ENCODE peak calls at places on chromosome 12, in four cellular contexts. One of them, this sample, is unnamed.
A peak's percentile ranks its signal among the peaks of the same experiment; 100 is the strongest.

GRCh38 chr12:65093571-65093970 is 27.5 kb downstream of the WIF1 start:
- DNase-seq in SK-N-SH: no peak
- DNase-seq in GM12878: no peak
- DNase-seq in K562: no peak
- DNase-seq in this sample: no peak

GRCh38 chr12:65308601-65309071 is 30.2 kb downstream of the MSRB3 start:
- DNase-seq in SK-N-SH: no peak
- DNase-seq in GM12878: no peak
- DNase-seq in K562: no peak
- DNase-seq in this sample: no peak

GRCh38 chr12:120247621-120248030 is 17.9 kb downstream of the PXN start:
- DNase-seq in SK-N-SH: no peak
- DNase-seq in GM12878: no peak
- DNase-seq in K562: no peak
- DNase-seq in this sample: no peak

GRCh38 chr12:73308747-73309146 is 1036.6 kb downstream of the TRHDE start:
- DNase-seq in SK-N-SH: no peak
- DNase-seq in GM12878: no peak
- DNase-seq in K562: no peak
- DNase-seq in this sample: no peak

GRCh38 chr12:75437564-75437963 is 43.0 kb upstream of the GLIPR1 start:
- DNase-seq in SK-N-SH: no peak
- DNase-seq in GM12878: no peak
- DNase-seq in K562: no peak
- DNase-seq in this sample: peak; percentile 18

GRCh38 chr12:120735181-120735580 is 9.6 kb downstream of the ACADS start:
- DNase-seq in SK-N-SH: no peak
- DNase-seq in GM12878: no peak
- DNase-seq in K562: no peak
- DNase-seq in this sample: no peak

GRCh38 chr12:28870839-28871440 is 278.1 kb upstream of the FAR2 start:
- DNase-seq in SK-N-SH: no peak
- DNase-seq in GM12878: no peak
- DNase-seq in K562: no peak
- DNase-seq in this sample: peak; percentile 50

GRCh38 chr12:75913502-75914110 is 118.0 kb downstream of the PHLDA1 start:
- DNase-seq in SK-N-SH: no peak
- DNase-seq in GM12878: no peak
- DNase-seq in K562: peak; percentile 17
- DNase-seq in this sample: no peak

GRCh38 chr12:113152835-113153814 is 3.6 kb downstream of the CFAP73 start:
- DNase-seq in SK-N-SH: peak; percentile 93
- DNase-seq in GM12878: no peak
- DNase-seq in K562: peak; percentile 84
- DNase-seq in this sample: peak; percentile 88

GRCh38 chr12:54561164-54561563 is 11.8 kb downstream of the PDE1B start:
- DNase-seq in SK-N-SH: no peak
- DNase-seq in GM12878: no peak
- DNase-seq in K562: no peak
- DNase-seq in this sample: peak; percentile 61

GRCh38 chr12:83767723-83768122 is 1081.0 kb downstream of the TMTC2 start:
- DNase-seq in SK-N-SH: no peak
- DNase-seq in GM12878: no peak
- DNase-seq in K562: no peak
- DNase-seq in this sample: no peak

GRCh38 chr12:88418856-88419497 is 161.3 kb downstream of the KITLG start:
- DNase-seq in SK-N-SH: no peak
- DNase-seq in GM12878: no peak
- DNase-seq in K562: no peak
- DNase-seq in this sample: no peak

DNA sequence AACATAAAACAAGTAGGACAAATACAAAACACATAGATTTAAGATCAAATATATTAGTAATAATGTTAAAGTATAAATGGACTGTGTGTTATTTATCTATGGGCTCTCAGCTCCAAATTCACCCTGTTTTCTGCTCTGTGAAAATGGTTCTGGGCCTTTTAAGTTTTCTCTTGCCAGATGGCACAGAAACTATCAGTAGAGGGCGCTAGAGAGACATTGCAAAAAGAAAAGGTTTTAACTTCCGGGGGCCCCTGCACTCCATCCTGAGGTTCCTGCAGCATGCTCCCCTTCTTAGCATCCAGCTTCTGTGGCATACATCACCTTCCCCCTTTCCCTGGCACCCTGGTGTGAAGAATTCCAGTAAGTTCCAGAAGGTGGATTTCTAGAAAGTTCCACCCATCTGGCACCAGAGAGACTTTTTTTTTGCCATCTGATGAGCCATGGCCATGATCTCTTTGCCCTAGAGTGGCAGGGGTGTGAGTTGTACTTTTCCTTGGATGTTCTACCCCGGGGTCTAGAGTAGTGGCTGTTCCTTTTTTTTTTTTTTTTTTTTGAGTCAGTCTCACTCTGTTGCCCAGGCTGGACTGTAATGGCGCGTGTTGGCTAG is 29.3 kb downstream of the ZCRB1 start:
- DNase-seq in SK-N-SH: no peak
- DNase-seq in GM12878: no peak
- DNase-seq in K562: peak; percentile 62
- DNase-seq in this sample: peak; percentile 47
- H3K4me3 ChIP-seq in SK-N-SH: no peak overlapping the region
- H3K4me3 ChIP-seq in GM12878: no peak overlapping the region
- H3K4me3 ChIP-seq in K562: no peak overlapping the region
- H3K4me3 ChIP-seq in this sample: no peak overlapping the region

GRCh38 chr12:117580718-117581062 is 219.3 kb upstream of the NOS1 start:
- DNase-seq in SK-N-SH: peak; percentile 70
- DNase-seq in GM12878: no peak
- DNase-seq in K562: peak; percentile 68
- DNase-seq in this sample: no peak
- TF ChIP-seq GABPA in SK-N-SH: no peak
- TF ChIP-seq GABPA in GM12878: no peak
- TF ChIP-seq GABPA in K562: no peak
- TF ChIP-seq GABPA in this sample: no peak

GRCh38 chr12:40056357-40056756 is 49.5 kb downstream of the SLC2A13 start:
- DNase-seq in SK-N-SH: no peak
- DNase-seq in GM12878: no peak
- DNase-seq in K562: no peak
- DNase-seq in this sample: no peak

GRCh38 chr12:40055227-40055579 is 50.7 kb downstream of the SLC2A13 start:
- DNase-seq in SK-N-SH: no peak
- DNase-seq in GM12878: no peak
- DNase-seq in K562: no peak
- DNase-seq in this sample: no peak

GRCh38 chr12:40058721-40059190 is 47.1 kb downstream of the SLC2A13 start:
- DNase-seq in SK-N-SH: no peak
- DNase-seq in GM12878: no peak
- DNase-seq in K562: no peak
- DNase-seq in this sample: no peak

GRCh38 chr12:40055776-40056175 is 50.1 kb downstream of the SLC2A13 start:
- DNase-seq in SK-N-SH: no peak
- DNase-seq in GM12878: no peak
- DNase-seq in K562: no peak
- DNase-seq in this sample: no peak

GRCh38 chr12:40054554-40055226 is 51.2 kb downstream of the SLC2A13 start:
- DNase-seq in SK-N-SH: no peak
- DNase-seq in GM12878: no peak
- DNase-seq in K562: no peak
- DNase-seq in this sample: no peak
- H3K4me3 ChIP-seq in SK-N-SH: no peak overlapping the region
- H3K4me3 ChIP-seq in GM12878: no peak overlapping the region
- H3K4me3 ChIP-seq in K562: no peak overlapping the region
- H3K4me3 ChIP-seq in this sample: no peak overlapping the region

GRCh38 chr12:45732936-45733335 is 3.4 kb downstream of the ARID2 start:
- DNase-seq in SK-N-SH: no peak
- DNase-seq in GM12878: no peak
- DNase-seq in K562: no peak
- DNase-seq in this sample: no peak
- TF ChIP-seq GABPA in SK-N-SH: no peak
- TF ChIP-seq GABPA in GM12878: no peak
- TF ChIP-seq GABPA in K562: no peak
- TF ChIP-seq GABPA in this sample: no peak

DNA sequence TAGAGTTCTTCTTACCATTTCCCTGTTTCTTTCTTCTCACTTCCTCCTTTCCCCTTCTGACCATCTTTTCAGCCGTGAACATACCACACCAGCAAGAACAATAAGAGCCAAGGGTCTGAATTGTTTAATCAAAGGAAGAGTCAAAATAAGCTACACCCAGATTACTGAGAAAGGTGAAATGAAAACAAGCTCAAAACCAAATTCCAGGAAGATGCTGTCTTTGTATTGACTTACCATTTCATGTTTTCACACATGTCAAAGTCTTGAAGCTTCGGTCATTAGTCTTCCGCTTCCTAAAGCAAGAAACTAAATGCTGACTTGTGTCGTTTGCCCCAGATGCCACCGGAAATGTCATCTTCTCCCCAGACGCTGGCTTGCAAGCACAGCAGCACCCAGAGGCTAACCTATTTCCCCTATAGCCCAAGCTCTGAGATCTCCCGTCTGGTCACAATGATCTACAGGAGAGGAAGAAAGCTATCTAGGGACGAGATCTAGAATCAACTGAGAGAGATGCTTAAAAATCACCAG is 136.5 kb upstream of the AMIGO2 start:
- DNase-seq in SK-N-SH: no peak
- DNase-seq in GM12878: peak; percentile 74
- DNase-seq in K562: peak; percentile 53
- DNase-seq in this sample: peak; percentile 78
- H3K4me3 ChIP-seq in SK-N-SH: no peak overlapping the region
- H3K4me3 ChIP-seq in GM12878: peak overlapping the region; percentile 60
- H3K4me3 ChIP-seq in K562: no peak overlapping the region
- H3K4me3 ChIP-seq in this sample: peak overlapping the region; percentile 32

DNA sequence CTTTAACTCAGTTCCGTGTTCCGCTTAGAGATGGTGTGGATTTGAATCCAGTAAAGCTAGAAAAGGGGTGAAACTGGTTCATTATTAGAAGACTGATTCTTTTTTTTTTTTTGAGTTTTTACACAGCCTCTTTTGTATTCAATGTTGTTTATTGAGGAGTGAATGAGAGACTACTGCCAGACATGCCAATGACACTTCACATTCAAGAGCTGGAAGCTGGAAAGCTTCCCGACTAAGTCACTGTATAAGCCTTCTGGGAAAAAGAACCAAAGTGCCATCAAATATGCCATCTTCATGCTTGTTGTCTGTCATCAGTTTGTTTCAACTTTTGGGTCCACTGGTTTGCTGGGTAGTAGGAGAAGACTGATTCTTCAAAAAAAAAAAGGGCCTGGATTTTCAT is 164.8 kb downstream of the ATP23 start:
- DNase-seq in SK-N-SH: no peak
- DNase-seq in GM12878: no peak
- DNase-seq in K562: no peak
- DNase-seq in this sample: no peak
- TF ChIP-seq GABPA in SK-N-SH: no peak
- TF ChIP-seq GABPA in GM12878: no peak
- TF ChIP-seq GABPA in K562: no peak
- TF ChIP-seq GABPA in this sample: no peak

DNA sequence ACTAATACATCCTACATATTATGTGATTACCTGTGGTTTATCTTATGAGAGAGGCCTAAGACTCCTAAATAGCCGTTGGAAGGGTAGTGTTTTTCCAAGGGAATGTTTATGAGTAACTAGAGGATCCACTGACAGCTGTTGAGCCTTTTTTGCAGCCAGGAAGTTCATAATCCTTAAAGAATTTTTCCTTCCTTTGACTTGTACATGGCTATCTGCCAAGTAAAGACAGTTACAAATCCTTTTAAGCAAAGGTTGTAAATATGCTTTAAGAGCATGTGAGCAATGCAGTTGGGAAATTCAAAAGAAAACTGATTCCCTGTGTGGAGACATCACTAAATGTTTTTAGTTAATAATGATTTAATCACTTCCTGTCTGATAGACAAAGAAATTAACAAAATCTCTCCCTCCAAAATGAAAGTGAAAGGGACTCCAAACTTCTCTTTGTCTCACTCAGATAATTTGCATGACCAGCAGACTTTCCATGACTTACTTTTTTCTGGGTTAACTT is 333.8 kb downstream of the PDZRN4 start:
- DNase-seq in SK-N-SH: no peak
- DNase-seq in GM12878: peak; percentile 3
- DNase-seq in K562: no peak
- DNase-seq in this sample: no peak
- H3K4me3 ChIP-seq in SK-N-SH: peak overlapping the region; percentile 23
- H3K4me3 ChIP-seq in GM12878: no peak overlapping the region
- H3K4me3 ChIP-seq in K562: no peak overlapping the region
- H3K4me3 ChIP-seq in this sample: no peak overlapping the region

DNA sequence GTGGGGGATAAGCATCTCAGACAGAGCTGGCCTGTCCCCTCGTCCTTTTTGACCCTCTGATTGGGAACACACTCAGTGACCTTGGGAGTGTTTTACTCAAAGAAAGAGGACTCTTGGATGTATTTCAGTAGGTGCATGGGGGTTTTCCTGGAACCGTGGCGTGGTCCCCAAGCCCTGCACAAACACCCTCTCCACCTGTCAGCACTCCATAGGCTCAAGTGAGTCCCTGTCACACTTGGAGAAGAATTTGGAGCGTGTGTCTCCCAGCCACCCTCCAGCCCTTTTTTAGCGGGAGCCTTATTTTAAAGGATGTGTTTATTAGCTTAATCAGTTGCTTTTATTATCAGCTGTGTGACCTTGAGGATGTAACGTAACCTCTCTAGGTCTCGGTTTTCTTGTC is 37.3 kb upstream of the TBX3 start:
- DNase-seq in SK-N-SH: no peak
- DNase-seq in GM12878: no peak
- DNase-seq in K562: no peak
- DNase-seq in this sample: no peak
- TF ChIP-seq GABPA in SK-N-SH: no peak
- TF ChIP-seq GABPA in GM12878: no peak
- TF ChIP-seq GABPA in K562: no peak
- TF ChIP-seq GABPA in this sample: no peak

This sample was measured in HL-60.